ENCODE peak calls at places on chromosome X, in five cellular contexts. One of them, this sample, is unnamed.

GRCh38 chrX:130419263-130419662 is 17.5 kb downstream of the RBMX2 start:
- DNase-seq in stimulated activated CD8-positive, alpha-beta memory T cell treated with anti-CD3 and anti-CD28 coated beads, Interleukin-4, amount 100 ng/mL, for 24 hours: no peak
- DNase-seq in amygdala: no peak
- DNase-seq in AG08396: no peak
- DNase-seq in right lobe of liver: no peak
- DNase-seq in this sample: no peak

GRCh38 chrX:14915596-14915995 is 42.4 kb downstream of the MOSPD2 start:
- DNase-seq in amygdala: no peak
- DNase-seq in stimulated activated CD8-positive, alpha-beta memory T cell treated with anti-CD3 and anti-CD28 coated beads, Interleukin-4, amount 100 ng/mL, for 24 hours: no peak
- DNase-seq in right lobe of liver: no peak
- DNase-seq in AG08396: no peak
- DNase-seq in this sample: no peak

GRCh38 chrX:23756165-23756564 is 13.1 kb upstream of the ACOT9 start:
- DNase-seq in right lobe of liver: peak; percentile 63
- DNase-seq in amygdala: no peak
- DNase-seq in stimulated activated CD8-positive, alpha-beta memory T cell treated with anti-CD3 and anti-CD28 coated beads, Interleukin-4, amount 100 ng/mL, for 24 hours: peak; percentile 34
- DNase-seq in AG08396: peak; percentile 38
- DNase-seq in this sample: peak; percentile 36

GRCh38 chrX:115013705-115014104 is 3.7 kb downstream of the IL13RA2 start:
- DNase-seq in AG08396: no peak
- DNase-seq in stimulated activated CD8-positive, alpha-beta memory T cell treated with anti-CD3 and anti-CD28 coated beads, Interleukin-4, amount 100 ng/mL, for 24 hours: no peak
- DNase-seq in right lobe of liver: no peak
- DNase-seq in amygdala: no peak
- DNase-seq in this sample: no peak

GRCh38 chrX:109859673-109860072 is 126.6 kb upstream of the ACSL4 start:
- DNase-seq in amygdala: no peak
- DNase-seq in stimulated activated CD8-positive, alpha-beta memory T cell treated with anti-CD3 and anti-CD28 coated beads, Interleukin-4, amount 100 ng/mL, for 24 hours: no peak
- DNase-seq in right lobe of liver: no peak
- DNase-seq in AG08396: no peak
- DNase-seq in this sample: no peak

GRCh38 chrX:19739683-19740082 is 147.7 kb downstream of the SH3KBP1 start:
- DNase-seq in right lobe of liver: no peak
- DNase-seq in AG08396: peak; percentile 60
- DNase-seq in amygdala: no peak
- DNase-seq in stimulated activated CD8-positive, alpha-beta memory T cell treated with anti-CD3 and anti-CD28 coated beads, Interleukin-4, amount 100 ng/mL, for 24 hours: no peak
- DNase-seq in this sample: peak; percentile 56

GRCh38 chrX:13487731-13488505 is 81.5 kb upstream of the EGFL6 start:
- DNase-seq in right lobe of liver: no peak
- DNase-seq in amygdala: no peak
- DNase-seq in stimulated activated CD8-positive, alpha-beta memory T cell treated with anti-CD3 and anti-CD28 coated beads, Interleukin-4, amount 100 ng/mL, for 24 hours: no peak
- DNase-seq in AG08396: peak; percentile 48
- DNase-seq in this sample: peak; percentile 37

GRCh38 chrX:54950730-54951375 is 30.2 kb downstream of the TRO start:
- DNase-seq in AG08396: no peak
- DNase-seq in amygdala: no peak
- DNase-seq in right lobe of liver: peak; percentile 66
- DNase-seq in stimulated activated CD8-positive, alpha-beta memory T cell treated with anti-CD3 and anti-CD28 coated beads, Interleukin-4, amount 100 ng/mL, for 24 hours: no peak
- DNase-seq in this sample: no peak

GRCh38 chrX:13827693-13828092 is 10.8 kb upstream of the GPM6B start:
- DNase-seq in amygdala: no peak
- DNase-seq in AG08396: no peak
- DNase-seq in right lobe of liver: no peak
- DNase-seq in stimulated activated CD8-positive, alpha-beta memory T cell treated with anti-CD3 and anti-CD28 coated beads, Interleukin-4, amount 100 ng/mL, for 24 hours: no peak
- DNase-seq in this sample: no peak

GRCh38 chrX:9997524-9997923 is 30.4 kb downstream of the CLDN34 start:
- DNase-seq in AG08396: no peak
- DNase-seq in amygdala: peak; percentile 43
- DNase-seq in right lobe of liver: no peak
- DNase-seq in stimulated activated CD8-positive, alpha-beta memory T cell treated with anti-CD3 and anti-CD28 coated beads, Interleukin-4, amount 100 ng/mL, for 24 hours: peak; percentile 28
- DNase-seq in this sample: no peak

GRCh38 chrX:48357681-48358080 is 1.2 kb upstream of the SSX3 start:
- DNase-seq in right lobe of liver: no peak
- DNase-seq in AG08396: no peak
- DNase-seq in amygdala: no peak
- DNase-seq in stimulated activated CD8-positive, alpha-beta memory T cell treated with anti-CD3 and anti-CD28 coated beads, Interleukin-4, amount 100 ng/mL, for 24 hours: no peak
- DNase-seq in this sample: no peak

GRCh38 chrX:24146283-24146865 is 3.2 kb upstream of the ZFX start:
- DNase-seq in stimulated activated CD8-positive, alpha-beta memory T cell treated with anti-CD3 and anti-CD28 coated beads, Interleukin-4, amount 100 ng/mL, for 24 hours: no peak
- DNase-seq in AG08396: no peak
- DNase-seq in right lobe of liver: no peak
- DNase-seq in amygdala: no peak
- DNase-seq in this sample: no peak

GRCh38 chrX:22800360-22800759 is 199.4 kb upstream of the DDX53 start:
- DNase-seq in amygdala: no peak
- DNase-seq in AG08396: peak; percentile 41
- DNase-seq in right lobe of liver: no peak
- DNase-seq in stimulated activated CD8-positive, alpha-beta memory T cell treated with anti-CD3 and anti-CD28 coated beads, Interleukin-4, amount 100 ng/mL, for 24 hours: no peak
- DNase-seq in this sample: peak; percentile 84

GRCh38 chrX:38660395-38661179 is 99.2 kb downstream of the TSPAN7 start:
- DNase-seq in AG08396: no peak
- DNase-seq in amygdala: no peak
- DNase-seq in stimulated activated CD8-positive, alpha-beta memory T cell treated with anti-CD3 and anti-CD28 coated beads, Interleukin-4, amount 100 ng/mL, for 24 hours: no peak
- DNase-seq in right lobe of liver: no peak
- DNase-seq in this sample: no peak

GRCh38 chrX:110983024-110983423 is 113.0 kb upstream of the PAK3 start:
- DNase-seq in right lobe of liver: no peak
- DNase-seq in stimulated activated CD8-positive, alpha-beta memory T cell treated with anti-CD3 and anti-CD28 coated beads, Interleukin-4, amount 100 ng/mL, for 24 hours: no peak
- DNase-seq in AG08396: no peak
- DNase-seq in amygdala: no peak
- DNase-seq in this sample: no peak

GRCh38 chrX:29947225-29947624 is 268.1 kb upstream of the MAGEB2 start:
- DNase-seq in AG08396: no peak
- DNase-seq in right lobe of liver: no peak
- DNase-seq in stimulated activated CD8-positive, alpha-beta memory T cell treated with anti-CD3 and anti-CD28 coated beads, Interleukin-4, amount 100 ng/mL, for 24 hours: no peak
- DNase-seq in amygdala: no peak
- DNase-seq in this sample: no peak

GRCh38 chrX:49754238-49754857 is 58.6 kb upstream of the PAGE1 start:
- DNase-seq in stimulated activated CD8-positive, alpha-beta memory T cell treated with anti-CD3 and anti-CD28 coated beads, Interleukin-4, amount 100 ng/mL, for 24 hours: no peak
- DNase-seq in AG08396: peak; percentile 17
- DNase-seq in amygdala: peak; percentile 1
- DNase-seq in right lobe of liver: no peak
- DNase-seq in this sample: peak; percentile 4

GRCh38 chrX:46628406-46629371 is 55.1 kb downstream of the CHST7 start:
- DNase-seq in amygdala: no peak
- DNase-seq in AG08396: peak; percentile 28
- DNase-seq in stimulated activated CD8-positive, alpha-beta memory T cell treated with anti-CD3 and anti-CD28 coated beads, Interleukin-4, amount 100 ng/mL, for 24 hours: no peak
- DNase-seq in right lobe of liver: no peak
- DNase-seq in this sample: peak; percentile 1

GRCh38 chrX:3252744-3253143 is 93.7 kb downstream of the MXRA5 start:
- DNase-seq in right lobe of liver: no peak
- DNase-seq in AG08396: no peak
- DNase-seq in amygdala: no peak
- DNase-seq in stimulated activated CD8-positive, alpha-beta memory T cell treated with anti-CD3 and anti-CD28 coated beads, Interleukin-4, amount 100 ng/mL, for 24 hours: no peak
- DNase-seq in this sample: no peak

GRCh38 chrX:2264179-2265030 is 236.4 kb downstream of the DHRSX start:
- DNase-seq in amygdala: no peak
- DNase-seq in stimulated activated CD8-positive, alpha-beta memory T cell treated with anti-CD3 and anti-CD28 coated beads, Interleukin-4, amount 100 ng/mL, for 24 hours: no peak
- DNase-seq in right lobe of liver: no peak
- DNase-seq in AG08396: no peak
- DNase-seq in this sample: no peak